ENCODE peak calls at places on chromosomes 6 and 20, in seven cellular contexts. L is Panc1; R is effector CD8-positive, alpha-beta T cell; M is smooth muscle cell of the brain vasculature; A is GM10248; U is T-helper 22 cell; H is SHP77. S is an unnamed sample.

GRCh38 chr20:46084805-46085792 is 4.7 kb downstream of the NCOA5 start:
- DNase-seq in R (no peak), L (no peak), H (peak), A (no peak), M (no peak), U (no peak), S (no peak)

GRCh38 chr6:11770546-11771466 is 7.8 kb downstream of the ADTRP start:
- DNase-seq in H (no peak), R (no peak), U (no peak), A (peak), M (peak), L (no peak), S (no peak)

GRCh38 chr6:961407-961930 is 268.5 kb upstream of the EXOC2 start:
- DNase-seq in L (no peak), M (no peak), U (no peak), R (no peak), A (no peak), H (no peak), S (no peak)

GRCh38 chr6:108690326-108691000 is 129.7 kb downstream of the FOXO3 start:
- DNase-seq in M (no peak), H (no peak), A (no peak), L (no peak), R (no peak), U (no peak), S (no peak)

GRCh38 chr20:14489544-14489943 is 152.1 kb upstream of the FLRT3 start:
- DNase-seq in H (no peak), U (no peak), A (no peak), R (no peak), L (no peak), M (no peak), S (no peak)

GRCh38 chr6:114739656-114740055 is 396.8 kb upstream of the HS3ST5 start:
- DNase-seq in L (no peak), H (peak), R (no peak), U (no peak), A (no peak), M (no peak), S (no peak)

GRCh38 chr6:72861059-72861458 is 239.2 kb downstream of the KCNQ5 start:
- DNase-seq in A (no peak), M (no peak), U (no peak), L (no peak), H (no peak), R (no peak), S (no peak)

GRCh38 chr6:165090206-165090605 is 219.2 kb downstream of the C6orf118 start:
- DNase-seq in R (no peak), M (no peak), H (no peak), L (no peak), A (no peak), U (no peak), S (no peak)

GRCh38 chr6:73152998-73153757 is 72.1 kb downstream of the KHDC1L start:
- DNase-seq in L (no peak), A (no peak), M (no peak), U (no peak), R (no peak), H (no peak), S (no peak)

GRCh38 chr6:7820288-7820835 is 90.2 kb downstream of the TXNDC5 start:
- DNase-seq in L (no peak), M (no peak), A (no peak), R (no peak), U (no peak), H (no peak), S (no peak)

GRCh38 chr6:26349964-26350857 is 14.8 kb upstream of the BTN3A2 start:
- DNase-seq in L (no peak), A (no peak), H (no peak), U (no peak), R (no peak), M (no peak), S (peak)

GRCh38 chr20:43379239-43379917 is 78.3 kb upstream of the SRSF6 start:
- DNase-seq in R (no peak), U (no peak), A (no peak), M (no peak), L (no peak), H (no peak), S (no peak)

GRCh38 chr6:167492096-167492449 is 167.2 kb downstream of the TTLL2 start:
- DNase-seq in L (no peak), U (no peak), H (no peak), M (no peak), R (no peak), A (no peak), S (no peak)

GRCh38 chr20:62183426-62184142 is 756 bp downstream of the MTG2 start:
- DNase-seq in H (no peak), M (no peak), U (no peak), R (no peak), L (no peak), A (no peak), S (peak)

GRCh38 chr6:63844287-63844686 is 208.7 kb downstream of the PHF3 start:
- DNase-seq in R (no peak), H (no peak), M (no peak), A (no peak), L (no peak), U (no peak), S (no peak)

GRCh38 chr6:8170754-8171153 is 68.4 kb upstream of the EEF1E1 start:
- DNase-seq in H (no peak), A (no peak), U (no peak), R (no peak), L (no peak), M (no peak), S (no peak)

GRCh38 chr6:155213611-155214372 is 50.0 kb upstream of the CLDN20 start:
- DNase-seq in M (no peak), H (no peak), A (no peak), L (no peak), R (no peak), U (no peak), S (no peak)

GRCh38 chr20:57397693-57398108 is 6.5 kb downstream of the RBM38 start:
- DNase-seq in M (no peak), L (no peak), R (peak), U (peak), A (no peak), H (no peak), S (no peak)

GRCh38 chr6:130965657-130966056 is 97.4 kb downstream of the EPB41L2 start:
- DNase-seq in L (no peak), R (no peak), A (no peak), U (no peak), M (no peak), H (no peak), S (no peak)

GRCh38 chr6:42449917-42450313 is 1.8 kb downstream of the TRERF1 start:
- DNase-seq in A (no peak), H (no peak), L (no peak), R (no peak), U (no peak), M (no peak), S (no peak)

GRCh38 chr20:15799871-15800270 is 773.4 kb downstream of the KIF16B start:
- DNase-seq in R (no peak), A (no peak), U (no peak), M (no peak), H (no peak), L (no peak), S (no peak)

GRCh38 chr20:59014680-59015389 is 4.4 kb upstream of the TUBB1 start:
- DNase-seq in U (no peak), H (no peak), R (no peak), L (no peak), A (no peak), M (no peak), S (no peak)

GRCh38 chr6:32973144-32973854 is 4.9 kb downstream of the BRD2 start:
- DNase-seq in A (no peak), H (peak), R (peak), L (no peak), U (peak), M (no peak), S (peak)

GRCh38 chr6:30752164-30752927 is 8.0 kb upstream of the IER3 start:
- DNase-seq in A (no peak), U (no peak), L (peak), H (no peak), M (peak), R (no peak), S (no peak)

GRCh38 chr20:24782221-24782620 is 166.8 kb upstream of the CST7 start:
- DNase-seq in H (no peak), L (no peak), U (no peak), M (no peak), R (no peak), A (no peak), S (no peak)

GRCh38 chr6:111872521-111873177 is 603 bp downstream of the FYN start:
- DNase-seq in H (no peak), R (peak), U (peak), L (no peak), M (no peak), A (peak), S (no peak)

GRCh38 chr6:31729979-31730630 is 1.0 kb upstream of the DDAH2 start:
- DNase-seq in L (no peak), U (peak), R (peak), H (no peak), M (no peak), A (peak), S (peak)